ENCODE peak calls at places on chromosomes 12 and 14, in four cellular contexts. One of them, this sample, is unnamed.

GRCh38 chr12:39429809-39430208 is 13.1 kb downstream of the KIF21A start:
- DNase-seq in astrocyte of the spinal cord: no peak
- DNase-seq in right lobe of liver: no peak
- DNase-seq in Panc1: no peak
- DNase-seq in this sample: no peak

GRCh38 chr14:64506751-64507150 is 2.2 kb downstream of the ZBTB1 start:
- DNase-seq in astrocyte of the spinal cord: no peak
- DNase-seq in right lobe of liver: no peak
- DNase-seq in Panc1: no peak
- DNase-seq in this sample: no peak

GRCh38 chr14:21308479-21309237 is 28.8 kb downstream of the RPGRIP1 start:
- DNase-seq in astrocyte of the spinal cord: peak
- DNase-seq in right lobe of liver: peak
- DNase-seq in Panc1: no peak
- DNase-seq in this sample: peak

GRCh38 chr12:47079894-47080724 is at the start of gene AMIGO2:
- DNase-seq in astrocyte of the spinal cord: peak
- DNase-seq in right lobe of liver: peak
- DNase-seq in Panc1: no peak
- DNase-seq in this sample: no peak

GRCh38 chr12:108750471-108751402 is 19.4 kb upstream of the CORO1C start:
- DNase-seq in astrocyte of the spinal cord: no peak
- DNase-seq in right lobe of liver: no peak
- DNase-seq in Panc1: no peak
- DNase-seq in this sample: no peak

GRCh38 chr14:93945070-93945399 is 17.9 kb downstream of the FAM181A start:
- DNase-seq in astrocyte of the spinal cord: no peak
- DNase-seq in right lobe of liver: no peak
- DNase-seq in Panc1: no peak
- DNase-seq in this sample: no peak

GRCh38 chr12:6241495-6241894 is 41.3 kb downstream of the CD9 start:
- DNase-seq in astrocyte of the spinal cord: no peak
- DNase-seq in right lobe of liver: peak
- DNase-seq in Panc1: no peak
- DNase-seq in this sample: no peak

GRCh38 chr12:93785262-93786010 is 108.3 kb downstream of the CRADD start:
- DNase-seq in astrocyte of the spinal cord: peak
- DNase-seq in right lobe of liver: no peak
- DNase-seq in Panc1: peak
- DNase-seq in this sample: no peak

GRCh38 chr14:67151082-67151666 is 38.1 kb upstream of the GARIN2 start:
- DNase-seq in astrocyte of the spinal cord: no peak
- DNase-seq in right lobe of liver: no peak
- DNase-seq in Panc1: no peak
- DNase-seq in this sample: no peak

GRCh38 chr12:75935544-75936242 is 95.9 kb downstream of the PHLDA1 start:
- DNase-seq in astrocyte of the spinal cord: no peak
- DNase-seq in right lobe of liver: no peak
- DNase-seq in Panc1: no peak
- DNase-seq in this sample: no peak

GRCh38 chr14:71165121-71165574 is 257.9 kb downstream of the PCNX1 start:
- DNase-seq in astrocyte of the spinal cord: no peak
- DNase-seq in right lobe of liver: no peak
- DNase-seq in Panc1: no peak
- DNase-seq in this sample: no peak

GRCh38 chr14:104400355-104400754 is 179.2 kb upstream of the C14orf180 start:
- DNase-seq in astrocyte of the spinal cord: no peak
- DNase-seq in right lobe of liver: no peak
- DNase-seq in Panc1: no peak
- DNase-seq in this sample: no peak

GRCh38 chr12:60210756-60211155 is 614.9 kb downstream of the SLC16A7 start:
- DNase-seq in astrocyte of the spinal cord: no peak
- DNase-seq in right lobe of liver: no peak
- DNase-seq in Panc1: no peak
- DNase-seq in this sample: no peak

GRCh38 chr12:115998119-115998633 is 279.3 kb downstream of the MED13L start:
- DNase-seq in astrocyte of the spinal cord: peak
- DNase-seq in right lobe of liver: no peak
- DNase-seq in Panc1: peak
- DNase-seq in this sample: peak

GRCh38 chr14:50823051-50823762 is 7.8 kb downstream of the NIN start:
- DNase-seq in astrocyte of the spinal cord: no peak
- DNase-seq in right lobe of liver: no peak
- DNase-seq in Panc1: no peak
- DNase-seq in this sample: no peak

GRCh38 chr12:119302334-119303132 is 32.0 kb upstream of the CCDC60 start:
- DNase-seq in astrocyte of the spinal cord: no peak
- DNase-seq in right lobe of liver: no peak
- DNase-seq in Panc1: no peak
- DNase-seq in this sample: no peak

GRCh38 chr12:48956279-48957140 is 777 bp downstream of the ARF3 start:
- DNase-seq in astrocyte of the spinal cord: peak
- DNase-seq in right lobe of liver: peak
- DNase-seq in Panc1: no peak
- DNase-seq in this sample: no peak

GRCh38 chr12:29103539-29103974 is 45.5 kb upstream of the FAR2 start:
- DNase-seq in astrocyte of the spinal cord: no peak
- DNase-seq in right lobe of liver: no peak
- DNase-seq in Panc1: no peak
- DNase-seq in this sample: peak

GRCh38 chr14:101715209-101716076 is 46.1 kb upstream of the PPP2R5C start:
- DNase-seq in astrocyte of the spinal cord: no peak
- DNase-seq in right lobe of liver: no peak
- DNase-seq in Panc1: no peak
- DNase-seq in this sample: no peak

GRCh38 chr14:58367296-58367695 is 28.4 kb upstream of the TOMM20L start:
- DNase-seq in astrocyte of the spinal cord: no peak
- DNase-seq in right lobe of liver: no peak
- DNase-seq in Panc1: no peak
- DNase-seq in this sample: no peak

GRCh38 chr12:11178250-11178649 is 7.3 kb downstream of the SMIM10L1 start:
- DNase-seq in astrocyte of the spinal cord: no peak
- DNase-seq in right lobe of liver: no peak
- DNase-seq in Panc1: no peak
- DNase-seq in this sample: no peak

GRCh38 chr12:1019283-1019682 is 28.3 kb downstream of the ERC1 start:
- DNase-seq in astrocyte of the spinal cord: no peak
- DNase-seq in right lobe of liver: no peak
- DNase-seq in Panc1: no peak
- DNase-seq in this sample: no peak

GRCh38 chr14:100904307-100905019 is 941 bp upstream of the RTL1 start:
- DNase-seq in astrocyte of the spinal cord: no peak
- DNase-seq in right lobe of liver: no peak
- DNase-seq in Panc1: no peak
- DNase-seq in this sample: no peak

GRCh38 chr12:18905134-18905533 is 167.2 kb downstream of the CAPZA3 start:
- DNase-seq in astrocyte of the spinal cord: no peak
- DNase-seq in right lobe of liver: no peak
- DNase-seq in Panc1: no peak
- DNase-seq in this sample: no peak

GRCh38 chr12:45088608-45089007 is 37.7 kb upstream of the DBX2 start:
- DNase-seq in astrocyte of the spinal cord: no peak
- DNase-seq in right lobe of liver: no peak
- DNase-seq in Panc1: no peak
- DNase-seq in this sample: no peak
- H3K4me3 ChIP-seq in astrocyte of the spinal cord: no peak
- H3K4me3 ChIP-seq in right lobe of liver: no peak
- H3K4me3 ChIP-seq in Panc1: no peak
- H3K4me3 ChIP-seq in this sample: no peak

GRCh38 chr14:49581961-49582210 is 4.3 kb downstream of the RPS29 start:
- DNase-seq in astrocyte of the spinal cord: no peak
- DNase-seq in right lobe of liver: no peak
- DNase-seq in Panc1: no peak
- DNase-seq in this sample: no peak
- TF ChIP-seq CTCF in astrocyte of the spinal cord: no peak
- TF ChIP-seq CTCF in right lobe of liver: no peak
- TF ChIP-seq CTCF in Panc1: no peak
- TF ChIP-seq CTCF in this sample: no peak

GRCh38 chr12:51864701-51865469 is 16.4 kb upstream of the FIGNL2 start:
- DNase-seq in astrocyte of the spinal cord: no peak
- DNase-seq in right lobe of liver: no peak
- DNase-seq in Panc1: no peak
- DNase-seq in this sample: no peak
- H3K4me3 ChIP-seq in astrocyte of the spinal cord: peak
- H3K4me3 ChIP-seq in right lobe of liver: no peak
- H3K4me3 ChIP-seq in Panc1: no peak
- H3K4me3 ChIP-seq in this sample: no peak

GRCh38 chr12:95815635-95816212 is 25.2 kb upstream of the NTN4 start:
- DNase-seq in astrocyte of the spinal cord: peak
- DNase-seq in right lobe of liver: no peak
- DNase-seq in Panc1: no peak
- DNase-seq in this sample: no peak
- TF ChIP-seq CTCF in astrocyte of the spinal cord: peak
- TF ChIP-seq CTCF in right lobe of liver: peak
- TF ChIP-seq CTCF in Panc1: peak
- TF ChIP-seq CTCF in this sample: peak

DNA sequence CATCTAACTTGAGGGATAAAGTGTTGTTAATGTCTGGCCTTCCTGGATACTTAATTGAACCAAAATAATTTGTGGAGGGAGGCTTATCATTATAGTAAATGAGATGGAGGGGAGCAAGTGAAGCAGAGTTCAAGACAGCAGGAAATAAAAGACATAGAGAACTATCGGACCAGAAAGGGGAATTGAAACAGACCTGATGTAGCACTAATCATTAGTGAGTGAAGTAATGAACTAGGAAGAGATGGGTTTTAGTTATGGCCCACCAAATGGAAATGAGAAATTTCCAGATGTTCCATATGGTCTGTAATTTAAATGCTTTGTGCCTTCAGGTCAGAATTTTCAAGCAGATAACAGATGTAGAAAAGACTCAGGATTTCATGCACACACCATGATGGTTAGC is 356.0 kb downstream of the FSCB start:
- DNase-seq in astrocyte of the spinal cord: no peak
- DNase-seq in right lobe of liver: no peak
- DNase-seq in Panc1: no peak
- DNase-seq in this sample: no peak
- H3K4me3 ChIP-seq in astrocyte of the spinal cord: no peak
- H3K4me3 ChIP-seq in right lobe of liver: no peak
- H3K4me3 ChIP-seq in Panc1: no peak
- H3K4me3 ChIP-seq in this sample: no peak

GRCh38 chr12:8465597-8465996 is 9.8 kb downstream of the CLEC6A start:
- DNase-seq in astrocyte of the spinal cord: no peak
- DNase-seq in right lobe of liver: no peak
- DNase-seq in Panc1: no peak
- DNase-seq in this sample: no peak
- TF ChIP-seq CTCF in astrocyte of the spinal cord: no peak
- TF ChIP-seq CTCF in right lobe of liver: no peak
- TF ChIP-seq CTCF in Panc1: no peak
- TF ChIP-seq CTCF in this sample: no peak

This sample was measured in GM12864.